ENCODE peak calls at places on chromosomes 16 and 17, in nine cellular contexts. N is cardiac fibroblast; P is lower leg skin; Q is activated CD4-positive, alpha-beta T cell treated with anti-CD3 and anti-CD28 coated beads, Interleukin-2, amount 10 ng/mL, durations not matched to agents 7 days and 5 days; R is KBM-7; W is renal cortical epithelial cell; K is stimulated activated CD8-positive, alpha-beta memory T cell treated with anti-CD3 and anti-CD28 coated beads, Interleukin-2, amount 100 ng/mL, for 48 hours; Z is GM04503; L is stimulated activated CD4-positive, alpha-beta T cell treated with anti-CD3 and anti-CD28 coated beads, Interleukin-1b, Interleukin-23, amount 100 ng/mL, for 1 hour. C is an unnamed sample.

GRCh38 chr17:36933174-36934143 is 3.8 kb upstream of the LHX1 start:
- DNase-seq in N (no peak), P (peak; percentile 77), Q (no peak), R (no peak), W (no peak), K (no peak), Z (no peak), L (no peak), C (no peak)

GRCh38 chr16:19210175-19210924 is 42.3 kb downstream of the SYT17 start:
- DNase-seq in N (no peak), P (no peak), Q (no peak), R (no peak), W (no peak), K (no peak), Z (no peak), L (no peak), C (no peak)

GRCh38 chr17:77622627-77623026 is 335.9 kb upstream of the TNRC6C start:
- DNase-seq in N (peak; percentile 20), P (no peak), Q (no peak), R (no peak), W (no peak), K (no peak), Z (no peak), L (no peak), C (no peak)

GRCh38 chr16:30366511-30366910 is 3.8 kb downstream of the TBC1D10B start:
- DNase-seq in N (no peak), P (no peak), Q (no peak), R (no peak), W (no peak), K (no peak), Z (no peak), L (no peak), C (no peak)

GRCh38 chr17:19538095-19539039 is 4.7 kb downstream of the SLC47A1 start:
- DNase-seq in N (no peak), P (no peak), Q (no peak), R (no peak), W (peak; percentile 53), K (no peak), Z (no peak), L (no peak), C (no peak)

GRCh38 chr17:79628861-79629547 is 18.2 kb upstream of the RBFOX3 start:
- DNase-seq in N (no peak), P (peak; percentile 78), Q (peak; percentile 2), R (no peak), W (no peak), K (no peak), Z (no peak), L (no peak), C (no peak)

GRCh38 chr17:30571921-30572320 is 94.7 kb downstream of the GOSR1 start:
- DNase-seq in N (no peak), P (no peak), Q (no peak), R (no peak), W (no peak), K (no peak), Z (no peak), L (no peak), C (no peak)

GRCh38 chr17:61495161-61495857 is 43.1 kb downstream of the TBX4 start:
- DNase-seq in N (peak; percentile 46), P (no peak), Q (no peak), R (peak; percentile 55), W (no peak), K (no peak), Z (peak; percentile 63), L (no peak), C (no peak)

GRCh38 chr16:77888786-77889185 is 100.4 kb downstream of the VAT1L start:
- DNase-seq in N (no peak), P (peak; percentile 54), Q (no peak), R (no peak), W (no peak), K (no peak), Z (no peak), L (no peak), C (no peak)

GRCh38 chr16:89407925-89408300 is 82.4 kb downstream of the ANKRD11 start:
- DNase-seq in N (peak; percentile 27), P (no peak), Q (no peak), R (no peak), W (no peak), K (no peak), Z (no peak), L (no peak), C (no peak)

GRCh38 chr17:30576326-30576861 is 99.2 kb downstream of the GOSR1 start:
- DNase-seq in N (no peak), P (peak; percentile 62), Q (peak; percentile 39), R (no peak), W (no peak), K (no peak), Z (no peak), L (no peak), C (no peak)

GRCh38 chr16:88754912-88755744 is 29.9 kb downstream of the PIEZO1 start:
- DNase-seq in N (peak; percentile 34), P (no peak), Q (no peak), R (no peak), W (peak; percentile 32), K (no peak), Z (no peak), L (no peak), C (no peak)

GRCh38 chr17:46772013-46772878 is 46.2 kb downstream of the WNT3 start:
- DNase-seq in N (peak; percentile 35), P (peak; percentile 87), Q (no peak), R (peak; percentile 21), W (peak; percentile 11), K (no peak), Z (no peak), L (no peak), C (no peak)

GRCh38 chr17:16940116-16940881 is 31.6 kb downstream of the TNFRSF13B start:
- DNase-seq in N (no peak), P (peak; percentile 73), Q (no peak), R (no peak), W (no peak), K (no peak), Z (no peak), L (no peak), C (no peak)

GRCh38 chr17:978110-979093 is 1.2 kb downstream of the NXN start:
- DNase-seq in N (no peak), P (no peak), Q (no peak), R (peak; percentile 42), W (no peak), K (no peak), Z (no peak), L (no peak), C (no peak)

GRCh38 chr16:2468725-2469398 is 2.2 kb upstream of the NTN3 start:
- DNase-seq in N (no peak), P (no peak), Q (no peak), R (no peak), W (no peak), K (no peak), Z (no peak), L (no peak), C (no peak)

GRCh38 chr17:2990396-2990795 is 73.0 kb downstream of the OR1D5 start:
- DNase-seq in N (no peak), P (peak; percentile 53), Q (no peak), R (no peak), W (no peak), K (no peak), Z (no peak), L (no peak), C (no peak)

GRCh38 chr16:27428035-27428785 is 26.2 kb downstream of the IL21R start:
- DNase-seq in N (no peak), P (peak; percentile 82), Q (no peak), R (peak; percentile 60), W (no peak), K (no peak), Z (no peak), L (no peak), C (no peak)

GRCh38 chr17:43453331-43453812 is 30.4 kb upstream of the DHX8 start:
- DNase-seq in N (no peak), P (no peak), Q (no peak), R (no peak), W (no peak), K (no peak), Z (no peak), L (no peak), C (no peak)

GRCh38 chr17:27651411-27652345 is 20.7 kb downstream of the LGALS9 start:
- DNase-seq in N (peak; percentile 73), P (peak; percentile 94), Q (peak; percentile 79), R (peak; percentile 73), W (no peak), K (peak; percentile 57), Z (no peak), L (peak; percentile 51), C (no peak)

GRCh38 chr17:42866631-42867575 is 15.9 kb downstream of the AOC3 start:
- DNase-seq in N (no peak), P (no peak), Q (no peak), R (no peak), W (no peak), K (no peak), Z (no peak), L (no peak), C (no peak)

GRCh38 chr16:50838165-50838564 is 96.3 kb downstream of the CYLD start:
- DNase-seq in N (peak; percentile 5), P (no peak), Q (no peak), R (peak; percentile 12), W (peak; percentile 3), K (no peak), Z (no peak), L (no peak), C (no peak)

GRCh38 chr17:38476549-38476948 is 48.3 kb downstream of the ARHGAP23 start:
- DNase-seq in N (peak; percentile 18), P (no peak), Q (no peak), R (no peak), W (no peak), K (no peak), Z (no peak), L (no peak), C (no peak)

GRCh38 chr16:71670537-71670936 is 44.6 kb downstream of the MARVELD3 start:
- DNase-seq in N (no peak), P (no peak), Q (no peak), R (no peak), W (no peak), K (no peak), Z (no peak), L (no peak), C (no peak)

GRCh38 chr17:43545383-43545632 is 832 bp downstream of the ETV4 start:
- DNase-seq in N (no peak), P (peak; percentile 91), Q (peak; percentile 28), R (peak; percentile 23), W (no peak), K (no peak), Z (no peak), L (no peak), C (no peak)

GRCh38 chr16:1763521-1764511 is 7.5 kb downstream of the NME3 start:
- DNase-seq in N (peak; percentile 24), P (no peak), Q (no peak), R (peak; percentile 23), W (no peak), K (no peak), Z (no peak), L (no peak), C (no peak)

GRCh38 chr16:58638148-58639036 is 8.8 kb upstream of the CNOT1 start:
- DNase-seq in N (peak; percentile 89), P (peak; percentile 86), Q (no peak), R (peak; percentile 33), W (peak; percentile 83), K (no peak), Z (peak; percentile 61), L (no peak), C (no peak)

GRCh38 chr17:46888727-46889126 is 34.2 kb upstream of the GOSR2 start:
- DNase-seq in N (no peak), P (no peak), Q (no peak), R (no peak), W (no peak), K (no peak), Z (no peak), L (no peak), C (no peak)

GRCh38 chr16:57755726-57756423 is 20.3 kb downstream of the KATNB1 start:
- DNase-seq in N (no peak), P (no peak), Q (no peak), R (no peak), W (no peak), K (no peak), Z (no peak), L (no peak), C (no peak)

C was measured in cortex of kidney.